ENCODE peak calls at places on chromosomes 6 and 20, in ten cellular contexts. U is left cardiac atrium, N is GM04504, L is NCI-H526 treated with DMSO at 0.1 percent for 48 hours, F is NCI-H226, R is upper lobe of right lung, Q is midbrain, J is NCI-H1092, W is colonic mucosa, I is caudate nucleus. Y is an unnamed sample.

GRCh38 chr20:42483694-42484303 is 705.9 kb downstream of the PTPRT start:
- DNase-seq in F (no peak), L (no peak), R (no peak), N (no peak), J (no peak), Q (no peak), I (no peak), W (peak; percentile 36), U (peak; percentile 28), Y (no peak)

GRCh38 chr6:83221886-83222479 is 28.8 kb downstream of the RWDD2A start:
- DNase-seq in Q (peak; percentile 63), N (peak; percentile 27), R (no peak), I (no peak), U (no peak), W (no peak), J (peak; percentile 0), F (peak; percentile 40), L (no peak), Y (no peak)

GRCh38 chr6:46035242-46035641 is 19.6 kb upstream of the CLIC5 start:
- DNase-seq in F (no peak), W (no peak), J (no peak), U (no peak), Q (no peak), I (no peak), L (no peak), R (no peak), N (no peak), Y (no peak)

GRCh38 chr6:10383312-10384063 is 31.4 kb downstream of the TFAP2A start:
- DNase-seq in U (no peak), R (no peak), J (no peak), F (no peak), I (no peak), Q (no peak), W (no peak), N (no peak), L (peak; percentile 90), Y (no peak)

GRCh38 chr6:408599-409102 is 17.1 kb downstream of the IRF4 start:
- DNase-seq in W (no peak), N (no peak), J (no peak), F (peak; percentile 7), L (peak; percentile 16), R (peak; percentile 86), Q (no peak), U (peak; percentile 73), I (no peak), Y (no peak)

GRCh38 chr6:88891135-88891845 is 72.1 kb downstream of the RNGTT start:
- DNase-seq in L (no peak), I (no peak), R (no peak), N (no peak), Q (no peak), J (no peak), W (no peak), U (no peak), F (no peak), Y (no peak)

GRCh38 chr6:166032366-166033171 is 135.1 kb downstream of the TBXT start:
- DNase-seq in N (peak; percentile 50), J (no peak), U (peak; percentile 63), R (no peak), W (no peak), I (no peak), F (peak; percentile 29), L (no peak), Q (no peak), Y (no peak)

GRCh38 chr20:41533537-41534136 is 84.5 kb downstream of the CHD6 start:
- DNase-seq in F (no peak), R (no peak), I (no peak), W (peak; percentile 37), L (no peak), U (no peak), Q (no peak), N (no peak), J (peak; percentile 32), Y (no peak)

GRCh38 chr6:82237013-82237412 is 10.5 kb downstream of the IBTK start:
- DNase-seq in L (no peak), I (no peak), R (no peak), Q (no peak), J (no peak), F (no peak), N (no peak), U (no peak), W (no peak), Y (no peak)

GRCh38 chr6:6057442-6058053 is 50.8 kb upstream of the NRN1 start:
- DNase-seq in R (no peak), N (peak; percentile 0), U (no peak), W (no peak), Q (peak; percentile 61), J (peak; percentile 2), F (peak; percentile 5), L (peak; percentile 46), I (no peak), Y (peak; percentile 8)

GRCh38 chr6:34243901-34244884 is 4.6 kb downstream of the SMIM29 start:
- DNase-seq in N (peak; percentile 85), U (peak; percentile 84), W (peak; percentile 56), Q (peak; percentile 4), L (no peak), I (no peak), R (peak; percentile 74), F (peak; percentile 96), J (no peak), Y (peak; percentile 98)

GRCh38 chr6:145071836-145072235 is 663.5 kb downstream of the EPM2A start:
- DNase-seq in W (no peak), U (no peak), J (no peak), L (no peak), R (no peak), I (no peak), N (peak; percentile 56), F (peak; percentile 75), Q (no peak), Y (peak; percentile 80)

GRCh38 chr6:109001554-109001953 is 93.1 kb downstream of the SESN1 start:
- DNase-seq in U (no peak), F (no peak), W (no peak), L (no peak), N (no peak), R (no peak), Q (no peak), J (no peak), I (no peak), Y (no peak)